ENCODE peak calls at places on chromosome 17, in seven cellular contexts. E is hepatocyte, X is prostate gland, S is stomach, C is ovary, P is astrocyte of the cerebellum, V is dorsolateral prefrontal cortex. Y is an unnamed sample.

GRCh38 chr17:78779848-78780247 is 2.2 kb downstream of the CYTH1 start:
- DNase-seq in E (no peak), X (peak; percentile 51), S (no peak), C (no peak), P (no peak), V (no peak), Y (no peak)

GRCh38 chr17:61321344-61321743 is 78.3 kb upstream of the TBX2 start:
- DNase-seq in E (no peak), X (no peak), S (no peak), C (no peak), P (no peak), V (no peak), Y (no peak)

GRCh38 chr17:50219345-50219744 is 17.9 kb upstream of the COL1A1 start:
- DNase-seq in E (peak; percentile 23), X (no peak), S (no peak), C (peak; percentile 27), P (peak; percentile 82), V (no peak), Y (peak; percentile 91)

GRCh38 chr17:78409191-78409621 is 30.8 kb downstream of the PGS1 start:
- DNase-seq in E (peak; percentile 79), X (peak; percentile 73), S (peak; percentile 83), C (no peak), P (no peak), V (no peak), Y (no peak)

GRCh38 chr17:38448208-38448776 is 20.0 kb downstream of the ARHGAP23 start:
- DNase-seq in E (no peak), X (no peak), S (no peak), C (no peak), P (no peak), V (no peak), Y (no peak)

GRCh38 chr17:35298639-35299038 is 55.8 kb downstream of the SLFN5 start:
- DNase-seq in E (no peak), X (no peak), S (no peak), C (no peak), P (no peak), V (no peak), Y (no peak)

GRCh38 chr17:34739386-34739785 is 160.0 kb downstream of the TMEM132E start:
- DNase-seq in E (no peak), X (no peak), S (peak; percentile 1), C (no peak), P (no peak), V (no peak), Y (no peak)

GRCh38 chr17:81295678-81296381 is 723 bp upstream of the SLC38A10 start:
- DNase-seq in E (peak; percentile 79), X (peak; percentile 81), S (peak; percentile 84), C (no peak), P (no peak), V (no peak), Y (peak; percentile 56)

GRCh38 chr17:50467114-50467854 is 1.4 kb downstream of the CHAD start:
- DNase-seq in E (no peak), X (no peak), S (no peak), C (no peak), P (no peak), V (no peak), Y (no peak)

GRCh38 chr17:21252875-21253645 is at the start of gene NATD1:
- DNase-seq in E (peak; percentile 92), X (peak; percentile 87), S (peak; percentile 91), C (peak; percentile 88), P (peak; percentile 47), V (peak; percentile 78), Y (peak; percentile 89)

GRCh38 chr17:63402808-63403207 is 43.3 kb downstream of the CYB561 start:
- DNase-seq in E (no peak), X (no peak), S (no peak), C (no peak), P (peak; percentile 32), V (no peak), Y (peak; percentile 67)

DNA sequence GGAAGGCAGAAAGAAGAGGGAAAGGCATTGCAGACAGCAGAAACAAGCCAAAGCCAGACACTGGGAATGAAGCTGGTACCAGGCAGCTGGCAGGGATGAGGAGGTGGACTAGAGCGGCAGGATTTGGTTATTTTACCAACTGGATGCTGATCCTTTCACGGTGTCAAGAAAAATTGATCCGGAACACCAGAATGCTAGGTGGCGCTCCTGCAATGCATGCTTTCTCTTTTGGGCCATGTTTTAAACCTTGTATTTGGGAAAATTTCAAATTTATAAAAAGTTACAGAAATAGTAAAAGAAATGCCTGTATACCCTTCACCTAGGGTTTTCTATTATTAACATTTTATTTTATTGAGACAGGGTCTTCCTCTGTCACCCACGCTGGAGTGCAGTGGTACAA is 224.7 kb downstream of the SOX9 start:
- DNase-seq in E (no peak), X (no peak), S (no peak), C (no peak), P (no peak), V (no peak), Y (no peak)
- TF ChIP-seq CTCF in E (no peak), X (no peak), S (no peak), C (no peak), P (no peak), V (no peak), Y (peak; percentile 38)

GRCh38 chr17:74404218-74404617 is 27.7 kb upstream of the GPRC5C start:
- DNase-seq in E (no peak), X (no peak), S (no peak), C (no peak), P (no peak), V (no peak), Y (no peak)
- H3K4me3 ChIP-seq in E (no peak overlapping the region), X (no peak overlapping the region), S (no peak overlapping the region), C (no peak overlapping the region), P (no peak overlapping the region), V (no peak overlapping the region), Y (no peak overlapping the region)

DNA sequence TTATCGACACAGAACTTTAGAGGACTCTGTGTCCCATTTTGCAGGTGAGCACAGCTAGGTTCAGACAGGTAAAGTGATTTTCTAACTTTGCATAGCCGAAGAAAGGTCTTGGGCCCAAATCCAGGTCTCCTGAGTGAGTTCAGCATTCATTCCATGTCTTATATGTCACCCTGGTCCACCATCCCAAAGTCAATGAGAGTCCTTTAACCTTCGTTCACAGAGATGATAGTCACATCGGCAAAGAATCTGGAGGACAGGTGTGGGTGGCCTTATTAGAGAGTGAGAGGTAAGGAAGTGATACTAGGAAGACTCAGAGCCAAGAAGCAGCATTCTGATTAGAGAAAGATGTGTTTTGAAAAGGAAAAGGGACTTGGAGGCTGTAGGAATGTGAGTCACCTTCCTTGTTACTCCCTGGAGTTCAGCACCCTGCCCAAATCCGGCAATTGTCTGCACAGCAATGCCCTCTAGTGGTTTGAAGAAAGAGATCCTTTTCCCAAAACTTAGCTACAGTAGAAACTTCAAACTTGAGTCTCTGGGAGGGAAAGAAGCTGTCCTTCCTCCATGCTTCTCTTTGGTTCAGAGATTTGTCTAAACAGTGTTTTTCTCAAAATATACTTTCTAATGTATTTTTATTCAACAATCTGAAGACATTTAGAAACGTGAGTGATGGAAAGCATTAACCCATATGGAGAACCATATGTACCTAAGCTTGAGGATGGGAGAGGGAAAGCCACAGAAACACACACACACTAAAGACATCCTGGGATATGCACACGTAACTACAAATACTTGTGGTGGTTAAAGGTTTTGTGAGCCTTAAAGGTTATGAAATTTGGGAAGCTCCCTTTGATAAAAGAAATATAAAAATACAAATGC is 96.4 kb upstream of the SHISA6 start:
- DNase-seq in E (peak; percentile 78), X (peak; percentile 52), S (peak; percentile 68), C (no peak), P (no peak), V (peak; percentile 44), Y (peak; percentile 5)
- TF ChIP-seq CTCF in E (peak; percentile 82), X (peak; percentile 65), S (peak; percentile 55), C (no peak), P (no peak), V (peak; percentile 86), Y (peak; percentile 21)

GRCh38 chr17:43211123-43211479 is 574 bp upstream of the TMEM106A start:
- DNase-seq in E (no peak), X (no peak), S (no peak), C (no peak), P (no peak), V (no peak), Y (peak; percentile 4)
- H3K4me3 ChIP-seq in E (peak overlapping the region; percentile 31), X (peak overlapping the region; percentile 40), S (peak overlapping the region; percentile 58), C (peak overlapping the region; percentile 54), P (peak overlapping the region; percentile 58), V (peak overlapping the region; percentile 45), Y (peak overlapping the region; percentile 74)

GRCh38 chr17:2724783-2725164 is 13.2 kb upstream of the CLUH start:
- DNase-seq in E (peak; percentile 71), X (no peak), S (peak; percentile 46), C (no peak), P (no peak), V (peak; percentile 64), Y (peak; percentile 24)
- TF ChIP-seq CTCF in E (no peak), X (no peak), S (no peak), C (no peak), P (no peak), V (no peak), Y (no peak)

GRCh38 chr17:17820046-17820445 is 16.7 kb downstream of the SREBF1 start:
- DNase-seq in E (no peak), X (no peak), S (no peak), C (no peak), P (no peak), V (no peak), Y (no peak)

GRCh38 chr17:17820457-17821158 is 16.2 kb downstream of the SREBF1 start:
- DNase-seq in E (no peak), X (no peak), S (no peak), C (no peak), P (no peak), V (no peak), Y (no peak)

GRCh38 chr17:17824119-17824779 is 12.5 kb downstream of the SREBF1 start:
- DNase-seq in E (no peak), X (no peak), S (no peak), C (peak; percentile 54), P (no peak), V (no peak), Y (no peak)

GRCh38 chr17:17823433-17824118 is 13.2 kb downstream of the SREBF1 start:
- DNase-seq in E (peak; percentile 97), X (peak; percentile 85), S (peak; percentile 89), C (peak; percentile 84), P (no peak), V (peak; percentile 92), Y (peak; percentile 76)

GRCh38 chr17:17822189-17822978 is 14.4 kb downstream of the SREBF1 start:
- DNase-seq in E (no peak), X (peak; percentile 74), S (peak; percentile 68), C (peak; percentile 63), P (peak; percentile 77), V (peak; percentile 87), Y (peak; percentile 92)
- H3K4me3 ChIP-seq in E (peak overlapping the region; percentile 31), X (peak overlapping the region; percentile 42), S (peak overlapping the region; percentile 49), C (no peak overlapping the region), P (peak overlapping the region; percentile 54), V (peak overlapping the region; percentile 90), Y (peak overlapping the region; percentile 55)

Y was measured in choroid plexus epithelial cell.